ENCODE peak calls at places on chromosomes 6 and 20, in five cellular contexts. E, Q, S, P and W are unnamed samples.
A peak's percentile ranks its signal among the peaks of the same experiment; 100 is the strongest.

GRCh38 chr6:162294030-162294429 is 433.5 kb downstream of the PRKN start:
- DNase-seq in E (no peak), Q (no peak), S (no peak), P (no peak), W (no peak)

GRCh38 chr20:56274156-56274555 is 25.6 kb downstream of the MC3R start:
- DNase-seq in E (no peak), Q (no peak), S (no peak), P (no peak), W (no peak)

GRCh38 chr6:100262086-100262485 is 202.6 kb downstream of the SIM1 start:
- DNase-seq in E (no peak), Q (no peak), S (no peak), P (no peak), W (no peak)

GRCh38 chr20:53899351-53900167 is 170.8 kb downstream of the BCAS1 start:
- DNase-seq in E (no peak), Q (no peak), S (peak; percentile 62), P (peak; percentile 100), W (peak; percentile 92)

GRCh38 chr6:21603516-21603952 is 10.0 kb downstream of the SOX4 start:
- DNase-seq in E (no peak), Q (no peak), S (no peak), P (no peak), W (no peak)

GRCh38 chr6:45115696-45116095 is 212.4 kb upstream of the RUNX2 start:
- DNase-seq in E (no peak), Q (no peak), S (no peak), P (peak; percentile 4), W (no peak)

GRCh38 chr20:38168791-38169589 is 3.9 kb upstream of the TGM2 start:
- DNase-seq in E (no peak), Q (no peak), S (no peak), P (peak; percentile 55), W (no peak)

GRCh38 chr6:152232494-152233151 is 404.5 kb downstream of the SYNE1 start:
- DNase-seq in E (no peak), Q (no peak), S (no peak), P (no peak), W (no peak)

GRCh38 chr6:30885481-30885998 is 1.2 kb downstream of the DDR1 start:
- DNase-seq in E (no peak), Q (peak; percentile 32), S (peak; percentile 26), P (peak; percentile 79), W (no peak)

GRCh38 chr6:2765896-2766766 is 938 bp downstream of the WRNIP1 start:
- DNase-seq in E (peak; percentile 69), Q (peak; percentile 46), S (peak; percentile 81), P (peak; percentile 39), W (no peak)

GRCh38 chr6:159085396-159085895 is 40.7 kb upstream of the TAGAP start:
- DNase-seq in E (no peak), Q (no peak), S (no peak), P (no peak), W (no peak)

GRCh38 chr6:79635179-79635578 is 4.0 kb downstream of the SH3BGRL2 start:
- DNase-seq in E (no peak), Q (no peak), S (no peak), P (peak; percentile 73), W (no peak)

GRCh38 chr6:135537782-135538301 is 40.3 kb upstream of the AHI1 start:
- DNase-seq in E (no peak), Q (no peak), S (no peak), P (peak; percentile 82), W (no peak)

DNA sequence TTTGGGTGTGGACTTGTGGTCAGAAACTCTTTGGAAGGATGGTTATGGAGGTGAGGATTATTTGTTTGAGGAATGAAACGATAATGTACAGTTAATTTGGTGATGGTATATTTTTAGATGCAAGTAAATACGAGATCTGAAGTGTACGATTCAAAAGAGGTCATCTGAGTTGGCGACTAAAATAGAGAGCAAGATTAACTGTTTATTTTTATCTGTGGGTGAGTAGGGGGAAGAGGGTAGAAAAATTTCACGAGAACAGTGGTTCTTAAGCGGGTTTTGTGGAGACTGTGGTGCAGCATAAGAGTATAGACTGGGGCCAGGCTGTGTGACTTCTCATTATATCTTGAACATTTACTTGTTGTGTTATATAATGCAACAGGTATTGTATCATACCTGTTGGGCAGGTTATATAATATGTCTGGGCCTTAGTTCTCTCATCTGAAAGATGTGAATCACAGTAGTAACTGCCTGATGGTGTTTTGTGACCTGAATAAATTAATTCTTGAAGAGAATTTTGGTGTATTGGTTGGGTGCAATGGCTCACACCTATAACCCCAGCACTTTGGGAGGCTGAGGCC is 171.2 kb downstream of the JARID2 start:
- DNase-seq in E (no peak), Q (no peak), S (no peak), P (no peak), W (no peak)
- H3K4me3 ChIP-seq in E (no peak overlapping the region), Q (no peak overlapping the region), S (no peak overlapping the region), P (no peak overlapping the region), W (no peak overlapping the region)

GRCh38 chr6:13238640-13239216 is 89.6 kb downstream of the TBC1D7 start:
- DNase-seq in E (no peak), Q (no peak), S (no peak), P (no peak), W (no peak)
- H3K4me1 ChIP-seq in E (peaks cover 2% of the 10 kb centered on the region), Q (no peaks in the 10 kb centered on the region), S (no peaks in the 10 kb centered on the region), P (no peaks in the 10 kb centered on the region), W (no peaks in the 10 kb centered on the region)

GRCh38 chr6:119339941-119340456 is 9.6 kb downstream of the MAN1A1 start:
- DNase-seq in E (no peak), Q (no peak), S (no peak), P (no peak), W (no peak)
- H3K4me3 ChIP-seq in E (no peak overlapping the region), Q (no peak overlapping the region), S (no peak overlapping the region), P (no peak overlapping the region), W (no peak overlapping the region)

GRCh38 chr6:37099442-37099841 is 70.5 kb upstream of the PIM1 start:
- DNase-seq in E (no peak), Q (no peak), S (no peak), P (peak; percentile 66), W (no peak)

GRCh38 chr6:37100740-37101139 is 69.2 kb upstream of the PIM1 start:
- DNase-seq in E (no peak), Q (no peak), S (no peak), P (no peak), W (no peak)

GRCh38 chr6:37102299-37103168 is 67.4 kb upstream of the PIM1 start:
- DNase-seq in E (peak; percentile 94), Q (peak; percentile 91), S (peak; percentile 96), P (peak; percentile 82), W (no peak)

GRCh38 chr6:37103169-37104039 is 66.5 kb upstream of the PIM1 start:
- DNase-seq in E (peak; percentile 71), Q (no peak), S (peak; percentile 54), P (peak; percentile 66), W (no peak)

DNA sequence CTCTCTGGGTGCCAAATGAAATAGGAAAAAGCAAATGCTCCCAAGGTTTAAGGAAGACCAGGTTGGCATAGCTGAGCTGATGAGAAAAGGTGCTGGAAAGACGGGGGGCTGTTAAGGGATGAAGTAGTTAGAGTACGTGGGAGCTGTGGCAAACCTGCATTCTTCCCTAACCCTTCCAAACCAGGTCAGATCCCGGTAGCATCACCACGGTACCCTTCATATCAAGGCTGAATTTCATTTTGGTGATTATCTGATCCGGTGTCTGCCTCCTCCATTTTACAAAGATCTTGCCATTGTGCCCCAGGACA is 68.0 kb upstream of the PIM1 start:
- DNase-seq in E (no peak), Q (no peak), S (no peak), P (no peak), W (no peak)
- H3K4me1 ChIP-seq in E (no peaks in the 10 kb centered on the region), Q (peaks cover 39% of the 10 kb centered on the region), S (peaks cover 39% of the 10 kb centered on the region), P (peaks cover 38% of the 10 kb centered on the region), W (peaks cover 10% of the 10 kb centered on the region)

DNA sequence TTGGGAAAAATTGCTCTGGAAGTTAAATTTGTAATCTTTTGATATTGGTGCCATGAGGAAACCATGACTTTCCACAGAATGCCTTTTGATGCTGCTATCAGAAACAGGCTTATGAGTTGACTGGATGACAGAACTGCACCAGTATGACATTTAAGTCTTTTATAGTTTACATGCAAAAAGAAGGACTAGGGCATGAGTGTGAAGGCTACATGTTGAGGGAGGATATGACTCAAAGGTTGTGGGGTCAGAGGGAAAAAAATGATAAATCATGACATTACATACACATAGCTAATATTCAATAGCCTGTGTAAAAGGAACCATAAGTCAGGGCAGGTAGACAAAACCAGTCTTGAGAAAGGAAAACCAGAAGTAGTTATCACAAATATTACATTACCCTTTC is 182.2 kb downstream of the COL12A1 start:
- DNase-seq in E (no peak), Q (no peak), S (no peak), P (peak; percentile 13), W (no peak)
- H3K4me3 ChIP-seq in E (no peak overlapping the region), Q (no peak overlapping the region), S (no peak overlapping the region), P (no peak overlapping the region), W (no peak overlapping the region)

GRCh38 chr20:5168582-5169396 is 42.0 kb downstream of the CDS2 start:
- DNase-seq in E (no peak), Q (no peak), S (no peak), P (peak; percentile 66), W (peak; percentile 54)

GRCh38 chr20:5161536-5162164 is 34.8 kb downstream of the CDS2 start:
- DNase-seq in E (no peak), Q (no peak), S (no peak), P (no peak), W (no peak)

GRCh38 chr20:5159928-5160327 is 33.1 kb downstream of the CDS2 start:
- DNase-seq in E (no peak), Q (no peak), S (no peak), P (no peak), W (no peak)

GRCh38 chr20:5160882-5161281 is 34.1 kb downstream of the CDS2 start:
- DNase-seq in E (no peak), Q (no peak), S (no peak), P (peak; percentile 32), W (no peak)

DNA sequence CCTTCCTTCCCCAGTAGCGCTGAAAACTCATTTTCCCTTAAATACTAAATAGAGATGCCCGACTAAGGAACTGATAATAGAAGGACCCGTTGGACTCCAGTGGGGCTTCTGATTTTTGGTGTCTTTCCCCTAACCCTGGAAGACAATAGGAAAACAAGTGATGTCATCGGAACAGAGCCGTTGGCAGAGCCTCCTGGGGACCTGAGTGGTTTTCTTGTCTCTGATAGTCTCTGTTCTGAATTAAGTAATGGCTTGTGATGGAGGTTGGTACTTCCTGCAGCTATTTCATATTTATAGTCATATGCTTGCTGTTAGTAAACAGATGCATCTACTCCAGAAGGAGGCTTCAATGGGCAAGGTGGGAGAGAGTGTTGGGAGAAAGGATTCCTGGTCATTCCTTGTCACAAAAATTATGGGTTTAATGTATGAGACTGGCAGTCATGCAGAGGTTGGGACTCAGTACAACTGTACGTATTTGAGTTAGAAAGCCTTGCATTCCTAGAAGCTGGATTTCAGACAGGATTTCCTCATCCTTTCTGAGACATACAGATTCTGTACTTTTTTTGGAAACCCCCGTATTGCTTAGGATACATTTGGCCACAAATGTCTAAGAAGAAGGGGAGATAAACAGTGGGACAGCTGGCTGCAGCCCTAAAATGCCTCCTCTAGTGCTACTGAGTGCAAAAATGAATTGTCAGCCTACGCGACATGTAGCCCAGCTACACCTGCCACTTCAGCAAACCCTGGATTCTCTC is 38.0 kb downstream of the CDS2 start:
- DNase-seq in E (no peak), Q (no peak), S (no peak), P (no peak), W (no peak)
- H3K4me1 ChIP-seq in E (peaks cover 7% of the 10 kb centered on the region), Q (peaks cover 26% of the 10 kb centered on the region), S (peaks cover 24% of the 10 kb centered on the region), P (peaks cover 18% of the 10 kb centered on the region), W (peaks cover 9% of the 10 kb centered on the region)

GRCh38 chr6:41428402-41428994 is 93.1 kb downstream of the NCR2 start:
- DNase-seq in E (peak; percentile 76), Q (no peak), S (peak; percentile 50), P (no peak), W (no peak)
- H3K4me3 ChIP-seq in E (peak overlapping the region; percentile 63), Q (no peak overlapping the region), S (peak overlapping the region; percentile 59), P (peak overlapping the region; percentile 70), W (peak overlapping the region; percentile 35)

GRCh38 chr6:108565091-108565766 is 4.5 kb downstream of the FOXO3 start:
- DNase-seq in E (no peak), Q (no peak), S (no peak), P (peak; percentile 64), W (no peak)
- H3K4me1 ChIP-seq in E (no peaks in the 10 kb centered on the region), Q (no peaks in the 10 kb centered on the region), S (peaks cover 9% of the 10 kb centered on the region), P (peaks cover 33% of the 10 kb centered on the region), W (peaks cover 31% of the 10 kb centered on the region)